ENCODE peak calls at places on chromosome 20, in nine cellular contexts. One of them, this sample, is unnamed.

GRCh38 chr20:24543741-24544140 is 74.3 kb downstream of the SYNDIG1 start:
- DNase-seq in pancreas: no peak
- DNase-seq in heart left ventricle: no peak
- DNase-seq in SK-MEL-5: no peak
- DNase-seq in iPS-NIHi11: no peak
- DNase-seq in NCI-H446: no peak
- DNase-seq in HTR-8/SVneo: no peak
- DNase-seq in cerebellar nuclear complex: no peak
- DNase-seq in glomerular endothelial cell: no peak
- DNase-seq in this sample: no peak

GRCh38 chr20:29410805-29411457 is 1846.5 kb upstream of the DEFB115 start:
- DNase-seq in pancreas: no peak
- DNase-seq in heart left ventricle: peak
- DNase-seq in SK-MEL-5: no peak
- DNase-seq in iPS-NIHi11: no peak
- DNase-seq in NCI-H446: no peak
- DNase-seq in HTR-8/SVneo: no peak
- DNase-seq in cerebellar nuclear complex: no peak
- DNase-seq in glomerular endothelial cell: no peak
- DNase-seq in this sample: no peak

GRCh38 chr20:50398064-50398463 is 112.1 kb upstream of the PTPN1 start:
- DNase-seq in pancreas: no peak
- DNase-seq in heart left ventricle: no peak
- DNase-seq in SK-MEL-5: no peak
- DNase-seq in iPS-NIHi11: no peak
- DNase-seq in NCI-H446: no peak
- DNase-seq in HTR-8/SVneo: no peak
- DNase-seq in cerebellar nuclear complex: no peak
- DNase-seq in glomerular endothelial cell: no peak
- DNase-seq in this sample: no peak

GRCh38 chr20:59316911-59317310 is 16.5 kb downstream of the EDN3 start:
- DNase-seq in pancreas: no peak
- DNase-seq in heart left ventricle: no peak
- DNase-seq in SK-MEL-5: no peak
- DNase-seq in iPS-NIHi11: no peak
- DNase-seq in NCI-H446: no peak
- DNase-seq in HTR-8/SVneo: no peak
- DNase-seq in cerebellar nuclear complex: no peak
- DNase-seq in glomerular endothelial cell: no peak
- DNase-seq in this sample: no peak

GRCh38 chr20:62710886-62711702 is 2.5 kb downstream of the NTSR1 start:
- DNase-seq in pancreas: no peak
- DNase-seq in heart left ventricle: no peak
- DNase-seq in SK-MEL-5: no peak
- DNase-seq in iPS-NIHi11: no peak
- DNase-seq in NCI-H446: no peak
- DNase-seq in HTR-8/SVneo: no peak
- DNase-seq in cerebellar nuclear complex: no peak
- DNase-seq in glomerular endothelial cell: no peak
- DNase-seq in this sample: peak

GRCh38 chr20:21808863-21809664 is 103.6 kb downstream of the PAX1 start:
- DNase-seq in pancreas: peak
- DNase-seq in heart left ventricle: peak
- DNase-seq in SK-MEL-5: peak
- DNase-seq in iPS-NIHi11: peak
- DNase-seq in NCI-H446: peak
- DNase-seq in HTR-8/SVneo: no peak
- DNase-seq in cerebellar nuclear complex: no peak
- DNase-seq in glomerular endothelial cell: no peak
- DNase-seq in this sample: peak

GRCh38 chr20:47568019-47568418 is 66.3 kb downstream of the NCOA3 start:
- DNase-seq in pancreas: peak
- DNase-seq in heart left ventricle: peak
- DNase-seq in SK-MEL-5: no peak
- DNase-seq in iPS-NIHi11: no peak
- DNase-seq in NCI-H446: peak
- DNase-seq in HTR-8/SVneo: peak
- DNase-seq in cerebellar nuclear complex: no peak
- DNase-seq in glomerular endothelial cell: no peak
- DNase-seq in this sample: no peak

GRCh38 chr20:17950670-17951069 is 17.9 kb downstream of the SNX5 start:
- DNase-seq in pancreas: no peak
- DNase-seq in heart left ventricle: no peak
- DNase-seq in SK-MEL-5: no peak
- DNase-seq in iPS-NIHi11: no peak
- DNase-seq in NCI-H446: no peak
- DNase-seq in HTR-8/SVneo: no peak
- DNase-seq in cerebellar nuclear complex: no peak
- DNase-seq in glomerular endothelial cell: no peak
- DNase-seq in this sample: no peak

GRCh38 chr20:61980647-61981583 is 84.8 kb downstream of the TAF4 start:
- DNase-seq in pancreas: peak
- DNase-seq in heart left ventricle: peak
- DNase-seq in SK-MEL-5: peak
- DNase-seq in iPS-NIHi11: no peak
- DNase-seq in NCI-H446: no peak
- DNase-seq in HTR-8/SVneo: peak
- DNase-seq in cerebellar nuclear complex: no peak
- DNase-seq in glomerular endothelial cell: no peak
- DNase-seq in this sample: peak

GRCh38 chr20:11207749-11208502 is 534.1 kb upstream of the JAG1 start:
- DNase-seq in pancreas: peak
- DNase-seq in heart left ventricle: no peak
- DNase-seq in SK-MEL-5: peak
- DNase-seq in iPS-NIHi11: no peak
- DNase-seq in NCI-H446: no peak
- DNase-seq in HTR-8/SVneo: peak
- DNase-seq in cerebellar nuclear complex: no peak
- DNase-seq in glomerular endothelial cell: no peak
- DNase-seq in this sample: peak

This sample was measured in RWPE1.